ENCODE peak calls at places on chromosomes 11 and 22, in seven cellular contexts. E is kidney, T is AG04450, Z is ovary, Y is mesenchymal stem cell, R is lower lobe of right lung, F is tibial nerve. Q is an unnamed sample.

GRCh38 chr11:44708063-44708462 is 18.7 kb upstream of the TSPAN18 start:
- DNase-seq in Y (no peak), T (no peak), Z (no peak), E (peak; percentile 85), F (no peak), R (no peak), Q (no peak)

GRCh38 chr11:123249354-123249753 is 54.3 kb upstream of the CLMP start:
- DNase-seq in F (no peak), Y (no peak), Z (no peak), R (no peak), T (no peak), E (no peak), Q (no peak)

GRCh38 chr22:33325232-33326004 is 267.2 kb upstream of the SYN3 start:
- DNase-seq in E (no peak), F (no peak), R (no peak), Z (no peak), Y (no peak), T (no peak), Q (no peak)

GRCh38 chr11:81874627-81875026 is 859.0 kb downstream of the FAM181B start:
- DNase-seq in R (no peak), T (no peak), Z (no peak), F (no peak), E (no peak), Y (no peak), Q (no peak)

GRCh38 chr11:57874981-57875380 is 113.4 kb downstream of the CTNND1 start:
- DNase-seq in T (no peak), Y (no peak), Z (no peak), E (no peak), F (no peak), R (no peak), Q (no peak)

GRCh38 chr22:44108806-44109385 is 71.8 kb upstream of the PARVG start:
- DNase-seq in T (no peak), R (no peak), E (peak; percentile 22), Y (no peak), F (no peak), Z (peak; percentile 2), Q (no peak)

GRCh38 chr11:9615031-9615451 is 41.6 kb downstream of the WEE1 start:
- DNase-seq in T (no peak), E (no peak), F (no peak), R (no peak), Z (no peak), Y (peak; percentile 24), Q (no peak)

GRCh38 chr11:20671856-20672546 is 2.6 kb downstream of the NELL1 start:
- DNase-seq in Y (no peak), Z (no peak), F (no peak), E (no peak), R (no peak), T (no peak), Q (no peak)

DNA sequence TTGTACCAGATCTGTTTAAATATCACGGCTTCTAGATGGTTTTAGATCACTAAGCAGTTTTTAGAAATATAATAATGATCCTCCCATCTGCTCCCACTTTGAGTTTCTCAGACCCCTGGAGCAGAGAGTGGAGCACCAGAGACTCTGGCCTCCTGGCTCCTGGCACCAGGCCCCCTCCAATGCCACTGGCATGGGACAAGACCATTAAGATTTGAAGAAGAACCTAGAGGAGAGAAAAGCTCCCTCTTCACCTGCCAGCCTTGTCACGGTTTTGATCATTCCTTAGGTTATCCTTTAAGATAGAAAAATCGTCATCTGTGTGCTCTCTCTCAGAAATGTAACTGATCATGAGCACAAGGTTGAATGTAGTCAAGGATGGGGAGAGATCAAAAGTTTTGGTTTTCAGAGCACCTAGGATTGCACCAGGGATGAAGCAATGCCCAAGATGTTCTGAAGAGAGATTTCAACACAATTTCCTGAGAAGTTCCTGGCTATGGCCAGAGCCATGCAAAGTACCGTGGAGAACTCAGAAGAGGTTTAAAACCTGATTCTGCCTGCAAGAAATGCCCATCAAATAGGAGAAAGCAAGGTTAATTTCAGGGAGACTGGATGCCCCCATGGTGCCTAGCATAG is 22.2 kb downstream of the IL10RA start:
- DNase-seq in F (no peak), R (no peak), Y (no peak), E (no peak), T (no peak), Z (no peak), Q (no peak)
- H3K4me3 ChIP-seq in F (no peak overlapping the region), R (no peak overlapping the region), Y (no peak overlapping the region), E (no peak overlapping the region), T (no peak overlapping the region), Z (no peak overlapping the region), Q (no peak overlapping the region)

GRCh38 chr22:40325315-40325714 is 21.0 kb upstream of the ADSL start:
- DNase-seq in Y (no peak), T (no peak), Z (no peak), F (no peak), R (no peak), E (no peak), Q (no peak)

GRCh38 chr22:40322061-40322460 is 24.2 kb upstream of the ADSL start:
- DNase-seq in R (no peak), E (no peak), Y (no peak), F (no peak), Z (no peak), T (no peak), Q (no peak)

GRCh38 chr22:40324468-40325305 is 21.6 kb upstream of the ADSL start:
- DNase-seq in Z (no peak), F (no peak), R (no peak), E (no peak), T (no peak), Y (no peak), Q (no peak)

GRCh38 chr22:40322818-40323447 is 23.4 kb upstream of the ADSL start:
- DNase-seq in F (no peak), R (no peak), Z (no peak), T (no peak), E (no peak), Y (no peak), Q (no peak)

DNA sequence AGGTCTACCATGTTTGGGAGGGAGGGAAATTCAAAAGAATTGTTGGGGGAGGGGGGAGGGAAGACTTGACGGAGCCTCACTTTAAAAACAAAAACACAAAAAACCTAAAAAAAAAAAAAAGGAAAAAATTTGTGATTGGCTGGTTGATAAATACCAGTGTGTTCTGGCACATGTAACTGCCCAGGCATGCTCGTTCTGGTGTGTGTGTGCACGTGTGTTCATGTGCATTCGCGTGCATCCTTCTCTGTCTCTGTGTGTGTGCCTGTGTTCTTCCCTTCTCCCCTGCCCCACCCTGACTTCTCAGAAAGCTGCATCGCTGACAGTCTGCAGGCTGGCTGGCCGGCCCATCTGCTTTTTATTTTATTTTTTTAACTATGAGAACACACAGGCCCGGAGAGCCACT is 22.6 kb upstream of the ADSL start:
- DNase-seq in T (no peak), Z (no peak), E (no peak), R (no peak), Y (no peak), F (no peak), Q (no peak)
- H3K4me3 ChIP-seq in T (no peak overlapping the region), Z (no peak overlapping the region), E (no peak overlapping the region), R (no peak overlapping the region), Y (no peak overlapping the region), F (no peak overlapping the region), Q (no peak overlapping the region)

GRCh38 chr11:99422581-99423434 is 402.1 kb downstream of the CNTN5 start:
- DNase-seq in Z (no peak), F (no peak), T (no peak), Y (peak; percentile 2), R (no peak), E (no peak), Q (no peak)

GRCh38 chr11:99423435-99423983 is 402.8 kb downstream of the CNTN5 start:
- DNase-seq in F (no peak), Y (no peak), R (no peak), T (no peak), E (no peak), Z (no peak), Q (no peak)

GRCh38 chr11:99419991-99420390 is 399.2 kb downstream of the CNTN5 start:
- DNase-seq in E (no peak), T (no peak), R (no peak), Y (no peak), Z (no peak), F (no peak), Q (no peak)

GRCh38 chr11:99424313-99425084 is 403.8 kb downstream of the CNTN5 start:
- DNase-seq in Z (no peak), E (peak; percentile 53), T (no peak), F (no peak), Y (no peak), R (no peak), Q (no peak)

DNA sequence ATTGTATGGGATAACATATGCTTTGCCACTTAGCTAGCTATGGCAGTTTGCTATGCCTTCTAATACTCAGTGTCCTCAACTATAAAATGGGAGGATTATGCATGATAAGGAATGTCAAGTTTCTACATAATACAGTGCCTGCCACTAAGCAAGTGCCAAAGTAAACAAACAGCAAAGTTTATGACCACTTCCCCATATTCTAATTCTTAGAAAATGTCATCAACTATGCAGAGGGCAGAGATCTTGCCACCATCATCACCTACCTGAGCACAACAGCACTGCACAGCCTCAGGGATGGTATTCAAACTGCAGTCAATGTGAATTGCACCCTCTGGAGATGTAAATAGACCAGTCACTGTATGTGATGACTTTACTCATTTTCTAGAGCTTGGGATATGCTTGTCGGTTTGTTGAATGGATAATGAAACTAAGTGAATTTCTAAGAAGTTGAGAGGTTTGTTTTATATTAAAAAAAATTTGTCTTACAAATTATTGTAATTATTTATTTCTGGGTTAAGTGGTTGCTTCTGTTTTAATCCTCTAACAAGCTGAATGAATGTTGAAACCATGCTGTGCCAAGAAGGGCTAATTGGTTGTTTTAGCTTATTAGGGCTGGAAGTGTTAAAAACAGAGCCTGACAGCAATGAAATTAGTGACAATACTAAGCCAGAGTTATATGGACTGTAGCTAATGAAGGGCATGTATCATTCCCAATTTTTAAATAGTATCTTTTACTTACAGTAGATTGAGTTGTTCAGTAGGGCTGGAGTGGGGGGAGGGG is 398.4 kb downstream of the CNTN5 start:
- DNase-seq in Z (no peak), F (no peak), Y (no peak), E (no peak), T (no peak), R (no peak), Q (no peak)
- H3K4me3 ChIP-seq in Z (no peak overlapping the region), F (no peak overlapping the region), Y (no peak overlapping the region), E (no peak overlapping the region), T (no peak overlapping the region), R (no peak overlapping the region), Q (no peak overlapping the region)

GRCh38 chr11:28524098-28524497 is 415.9 kb downstream of the METTL15 start:
- DNase-seq in T (no peak), Y (no peak), Z (no peak), R (no peak), F (no peak), E (no peak), Q (no peak)

GRCh38 chr11:28529046-28529445 is 420.9 kb downstream of the METTL15 start:
- DNase-seq in T (peak; percentile 30), R (no peak), Z (no peak), F (no peak), Y (peak; percentile 86), E (no peak), Q (no peak)

GRCh38 chr11:28528217-28528616 is 420.0 kb downstream of the METTL15 start:
- DNase-seq in F (no peak), Z (no peak), T (no peak), Y (no peak), R (no peak), E (no peak), Q (no peak)

GRCh38 chr11:28526406-28526751 is 418.2 kb downstream of the METTL15 start:
- DNase-seq in E (no peak), Y (peak; percentile 29), T (no peak), Z (no peak), F (no peak), R (no peak), Q (no peak)

DNA sequence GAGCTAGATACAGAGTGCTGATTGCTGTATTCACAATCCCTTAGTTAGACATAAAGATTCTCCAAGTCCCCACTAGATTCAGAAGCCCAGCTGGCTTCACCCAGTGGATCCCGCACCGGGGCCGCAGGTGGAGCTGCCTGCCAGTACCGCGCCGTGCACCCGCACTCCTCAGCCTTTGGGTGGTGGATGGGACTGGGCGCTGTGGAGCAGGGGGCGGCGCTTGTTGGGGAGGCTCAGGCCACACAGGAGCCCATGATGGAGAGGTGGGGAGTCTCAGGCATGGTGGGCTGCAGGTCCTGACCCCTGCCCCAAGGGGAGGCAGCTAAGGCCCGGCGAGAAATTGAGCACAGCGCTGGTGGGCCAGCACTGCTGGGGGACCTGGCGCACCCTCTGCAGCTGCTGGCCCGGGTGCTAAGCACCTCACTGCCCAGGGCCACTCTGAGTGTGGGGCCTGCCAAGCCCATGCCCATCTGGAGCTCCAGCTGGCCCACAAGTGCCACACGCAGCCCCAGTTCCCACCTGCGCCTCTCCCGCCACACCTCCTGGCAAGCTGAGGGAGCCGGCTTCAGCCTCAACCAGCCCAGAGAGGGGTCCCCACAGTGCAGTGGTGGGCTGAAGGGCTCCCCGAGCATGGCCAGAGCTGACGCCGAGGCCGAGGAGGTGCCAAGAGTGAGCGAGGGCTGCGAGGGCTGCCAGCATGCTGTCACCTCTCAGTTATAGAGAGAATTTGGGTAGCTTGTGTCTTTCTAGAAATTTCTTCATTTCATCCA is 417.6 kb downstream of the METTL15 start:
- DNase-seq in F (no peak), T (no peak), R (no peak), Z (peak; percentile 12), E (peak; percentile 59), Y (no peak), Q (no peak)
- H3K4me3 ChIP-seq in F (no peak overlapping the region), T (no peak overlapping the region), R (no peak overlapping the region), Z (no peak overlapping the region), E (no peak overlapping the region), Y (no peak overlapping the region), Q (no peak overlapping the region)